ENCODE peak calls at places on chromosome 19, in eight cellular contexts. One of them, this sample, is unnamed. For H3K4me1, the result is how much of the 10 kb centered on the place peaks cover.

GRCh38 chr19:35509018-35509652 is 4.3 kb downstream of the DMKN start:
- DNase-seq in stomach: peak
- DNase-seq in GM23338: peak
- DNase-seq in transverse colon: peak
- DNase-seq in K562: peak
- DNase-seq in SK-N-SH: no peak
- DNase-seq in breast epithelium: no peak
- DNase-seq in suprapubic skin: no peak
- DNase-seq in this sample: no peak

GRCh38 chr19:11767633-11768133 is 883 bp downstream of the ZNF441 start:
- DNase-seq in SK-N-SH: peak
- DNase-seq in transverse colon: peak
- DNase-seq in stomach: peak
- DNase-seq in suprapubic skin: peak
- DNase-seq in GM23338: peak
- DNase-seq in K562: peak
- DNase-seq in breast epithelium: peak
- DNase-seq in this sample: peak

GRCh38 chr19:28022506-28022905 is 1190.4 kb downstream of the UQCRFS1 start:
- DNase-seq in SK-N-SH: no peak
- DNase-seq in GM23338: no peak
- DNase-seq in K562: no peak
- DNase-seq in stomach: no peak
- DNase-seq in suprapubic skin: no peak
- DNase-seq in breast epithelium: no peak
- DNase-seq in transverse colon: no peak
- DNase-seq in this sample: no peak

GRCh38 chr19:5079410-5079774 is 110.5 kb downstream of the KDM4B start:
- DNase-seq in K562: no peak
- DNase-seq in transverse colon: no peak
- DNase-seq in stomach: no peak
- DNase-seq in SK-N-SH: no peak
- DNase-seq in GM23338: no peak
- DNase-seq in suprapubic skin: no peak
- DNase-seq in breast epithelium: no peak
- DNase-seq in this sample: no peak

GRCh38 chr19:5667751-5668271 is 12.5 kb downstream of the MICOS13 start:
- DNase-seq in breast epithelium: no peak
- DNase-seq in suprapubic skin: no peak
- DNase-seq in GM23338: peak
- DNase-seq in stomach: no peak
- DNase-seq in SK-N-SH: no peak
- DNase-seq in transverse colon: no peak
- DNase-seq in K562: no peak
- DNase-seq in this sample: no peak

GRCh38 chr19:50785329-50785922 is 4.8 kb upstream of the ACP4 start:
- DNase-seq in breast epithelium: no peak
- DNase-seq in stomach: no peak
- DNase-seq in SK-N-SH: no peak
- DNase-seq in GM23338: no peak
- DNase-seq in K562: no peak
- DNase-seq in suprapubic skin: no peak
- DNase-seq in transverse colon: no peak
- DNase-seq in this sample: no peak

GRCh38 chr19:21603431-21604153 is 98.2 kb downstream of the ZNF429 start:
- DNase-seq in stomach: no peak
- DNase-seq in breast epithelium: no peak
- DNase-seq in suprapubic skin: no peak
- DNase-seq in K562: peak
- DNase-seq in GM23338: peak
- DNase-seq in SK-N-SH: no peak
- DNase-seq in transverse colon: no peak
- DNase-seq in this sample: no peak

GRCh38 chr19:38685666-38686529 is 38.4 kb downstream of the ACTN4 start:
- DNase-seq in GM23338: peak
- DNase-seq in suprapubic skin: no peak
- DNase-seq in SK-N-SH: peak
- DNase-seq in breast epithelium: no peak
- DNase-seq in stomach: no peak
- DNase-seq in transverse colon: no peak
- DNase-seq in K562: peak
- DNase-seq in this sample: no peak

GRCh38 chr19:53157601-53158000 is 1.3 kb downstream of the ZNF347 start:
- DNase-seq in suprapubic skin: no peak
- DNase-seq in transverse colon: no peak
- DNase-seq in stomach: no peak
- DNase-seq in SK-N-SH: peak
- DNase-seq in GM23338: peak
- DNase-seq in breast epithelium: no peak
- DNase-seq in K562: peak
- DNase-seq in this sample: no peak

GRCh38 chr19:38693380-38694223 is 46.2 kb downstream of the ACTN4 start:
- DNase-seq in K562: no peak
- DNase-seq in transverse colon: peak
- DNase-seq in GM23338: peak
- DNase-seq in breast epithelium: no peak
- DNase-seq in SK-N-SH: no peak
- DNase-seq in stomach: no peak
- DNase-seq in suprapubic skin: no peak
- DNase-seq in this sample: no peak

GRCh38 chr19:1410136-1410786 is 2.9 kb downstream of the DAZAP1 start:
- DNase-seq in stomach: no peak
- DNase-seq in GM23338: no peak
- DNase-seq in suprapubic skin: no peak
- DNase-seq in transverse colon: no peak
- DNase-seq in SK-N-SH: no peak
- DNase-seq in K562: peak
- DNase-seq in breast epithelium: no peak
- DNase-seq in this sample: no peak

GRCh38 chr19:1412995-1413889 is 5.9 kb downstream of the DAZAP1 start:
- DNase-seq in GM23338: no peak
- DNase-seq in SK-N-SH: no peak
- DNase-seq in K562: no peak
- DNase-seq in suprapubic skin: no peak
- DNase-seq in breast epithelium: no peak
- DNase-seq in stomach: no peak
- DNase-seq in transverse colon: no peak
- DNase-seq in this sample: no peak

GRCh38 chr19:1410789-1411188 is 3.4 kb downstream of the DAZAP1 start:
- DNase-seq in suprapubic skin: no peak
- DNase-seq in transverse colon: no peak
- DNase-seq in stomach: no peak
- DNase-seq in K562: no peak
- DNase-seq in GM23338: no peak
- DNase-seq in breast epithelium: no peak
- DNase-seq in SK-N-SH: no peak
- DNase-seq in this sample: no peak

GRCh38 chr19:1412323-1412923 is 5.0 kb downstream of the DAZAP1 start:
- DNase-seq in K562: no peak
- DNase-seq in stomach: no peak
- DNase-seq in breast epithelium: no peak
- DNase-seq in suprapubic skin: no peak
- DNase-seq in transverse colon: no peak
- DNase-seq in GM23338: no peak
- DNase-seq in SK-N-SH: no peak
- DNase-seq in this sample: no peak

GRCh38 chr19:1411255-1412191 is 4.1 kb downstream of the DAZAP1 start:
- DNase-seq in GM23338: no peak
- DNase-seq in breast epithelium: no peak
- DNase-seq in SK-N-SH: no peak
- DNase-seq in transverse colon: peak
- DNase-seq in K562: no peak
- DNase-seq in stomach: no peak
- DNase-seq in suprapubic skin: no peak
- DNase-seq in this sample: no peak
- H3K4me1 ChIP-seq in GM23338: under half
- H3K4me1 ChIP-seq in breast epithelium: half or more
- H3K4me1 ChIP-seq in SK-N-SH: under half
- H3K4me1 ChIP-seq in transverse colon: half or more
- H3K4me1 ChIP-seq in K562: under half
- H3K4me1 ChIP-seq in stomach: half or more
- H3K4me1 ChIP-seq in suprapubic skin: half or more
- H3K4me1 ChIP-seq in this sample: half or more

GRCh38 chr19:13093407-13094284 is 9.0 kb downstream of the LYL1 start:
- DNase-seq in SK-N-SH: peak
- DNase-seq in K562: peak
- DNase-seq in transverse colon: peak
- DNase-seq in suprapubic skin: peak
- DNase-seq in stomach: peak
- DNase-seq in GM23338: peak
- DNase-seq in breast epithelium: peak
- DNase-seq in this sample: peak
- TF ChIP-seq POLR2AphosphoS5 in SK-N-SH: no peak
- TF ChIP-seq POLR2AphosphoS5 in K562: no peak
- TF ChIP-seq POLR2AphosphoS5 in transverse colon: no peak
- TF ChIP-seq POLR2AphosphoS5 in suprapubic skin: no peak
- TF ChIP-seq POLR2AphosphoS5 in stomach: no peak
- TF ChIP-seq POLR2AphosphoS5 in GM23338: no peak
- TF ChIP-seq POLR2AphosphoS5 in breast epithelium: peak
- TF ChIP-seq POLR2AphosphoS5 in this sample: no peak

GRCh38 chr19:51807111-51807701 is 12.2 kb downstream of the FPR3 start:
- DNase-seq in SK-N-SH: no peak
- DNase-seq in transverse colon: peak
- DNase-seq in breast epithelium: no peak
- DNase-seq in GM23338: peak
- DNase-seq in K562: peak
- DNase-seq in stomach: no peak
- DNase-seq in suprapubic skin: no peak
- DNase-seq in this sample: no peak
- H3K4me1 ChIP-seq in SK-N-SH: under half
- H3K4me1 ChIP-seq in transverse colon: under half
- H3K4me1 ChIP-seq in breast epithelium: under half
- H3K4me1 ChIP-seq in GM23338: under half
- H3K4me1 ChIP-seq in K562: half or more
- H3K4me1 ChIP-seq in stomach: under half
- H3K4me1 ChIP-seq in suprapubic skin: under half
- H3K4me1 ChIP-seq in this sample: under half

GRCh38 chr19:45781282-45782161 is 768 bp downstream of the DMPK start:
- DNase-seq in breast epithelium: no peak
- DNase-seq in suprapubic skin: no peak
- DNase-seq in stomach: peak
- DNase-seq in SK-N-SH: no peak
- DNase-seq in K562: no peak
- DNase-seq in transverse colon: peak
- DNase-seq in GM23338: no peak
- DNase-seq in this sample: peak
- TF ChIP-seq POLR2AphosphoS5 in breast epithelium: no peak
- TF ChIP-seq POLR2AphosphoS5 in suprapubic skin: no peak
- TF ChIP-seq POLR2AphosphoS5 in stomach: no peak
- TF ChIP-seq POLR2AphosphoS5 in SK-N-SH: no peak
- TF ChIP-seq POLR2AphosphoS5 in K562: no peak
- TF ChIP-seq POLR2AphosphoS5 in transverse colon: no peak
- TF ChIP-seq POLR2AphosphoS5 in GM23338: no peak
- TF ChIP-seq POLR2AphosphoS5 in this sample: no peak